ENCODE peak calls at places on chromosomes 2 and 18, in six cellular contexts. One of them, this sample, is unnamed.

GRCh38 chr2:183991973-183992372 is 606.4 kb upstream of the ZNF804A start:
- DNase-seq in heart left ventricle: no peak
- DNase-seq in AG04449: no peak
- DNase-seq in retinal pigment epithelial cell: no peak
- DNase-seq in GM12865: no peak
- DNase-seq in hepatocyte: no peak
- DNase-seq in this sample: no peak

GRCh38 chr2:232363784-232364615 is 14.6 kb upstream of the ALPP start:
- DNase-seq in hepatocyte: no peak
- DNase-seq in heart left ventricle: no peak
- DNase-seq in retinal pigment epithelial cell: no peak
- DNase-seq in GM12865: peak
- DNase-seq in AG04449: no peak
- DNase-seq in this sample: no peak

GRCh38 chr2:120536141-120536540 is 190.2 kb downstream of the INHBB start:
- DNase-seq in heart left ventricle: peak
- DNase-seq in hepatocyte: no peak
- DNase-seq in retinal pigment epithelial cell: no peak
- DNase-seq in AG04449: no peak
- DNase-seq in GM12865: no peak
- DNase-seq in this sample: no peak

GRCh38 chr18:60145776-60146175 is 226.8 kb downstream of the MC4R start:
- DNase-seq in AG04449: no peak
- DNase-seq in retinal pigment epithelial cell: no peak
- DNase-seq in GM12865: no peak
- DNase-seq in hepatocyte: no peak
- DNase-seq in heart left ventricle: no peak
- DNase-seq in this sample: no peak

GRCh38 chr2:24076849-24077534 is 866 bp upstream of the SF3B6 start:
- DNase-seq in heart left ventricle: no peak
- DNase-seq in hepatocyte: peak
- DNase-seq in AG04449: no peak
- DNase-seq in GM12865: peak
- DNase-seq in retinal pigment epithelial cell: no peak
- DNase-seq in this sample: no peak

GRCh38 chr2:52220393-52220792 is 1188.5 kb upstream of the NRXN1 start:
- DNase-seq in GM12865: no peak
- DNase-seq in retinal pigment epithelial cell: no peak
- DNase-seq in hepatocyte: peak
- DNase-seq in AG04449: no peak
- DNase-seq in heart left ventricle: no peak
- DNase-seq in this sample: no peak

GRCh38 chr2:183232161-183232865 is 108.1 kb downstream of the NUP35 start:
- DNase-seq in retinal pigment epithelial cell: no peak
- DNase-seq in hepatocyte: no peak
- DNase-seq in heart left ventricle: no peak
- DNase-seq in AG04449: no peak
- DNase-seq in GM12865: no peak
- DNase-seq in this sample: no peak

GRCh38 chr2:215071676-215072075 is 66.8 kb downstream of the ABCA12 start:
- DNase-seq in AG04449: no peak
- DNase-seq in GM12865: no peak
- DNase-seq in retinal pigment epithelial cell: no peak
- DNase-seq in heart left ventricle: no peak
- DNase-seq in hepatocyte: no peak
- DNase-seq in this sample: no peak

GRCh38 chr2:150478206-150478974 is 9.1 kb downstream of the RND3 start:
- DNase-seq in retinal pigment epithelial cell: no peak
- DNase-seq in GM12865: no peak
- DNase-seq in heart left ventricle: no peak
- DNase-seq in AG04449: no peak
- DNase-seq in hepatocyte: no peak
- DNase-seq in this sample: no peak

GRCh38 chr2:208256192-208256782 is 1.4 kb upstream of the IDH1 start:
- DNase-seq in AG04449: no peak
- DNase-seq in heart left ventricle: no peak
- DNase-seq in hepatocyte: peak
- DNase-seq in GM12865: peak
- DNase-seq in retinal pigment epithelial cell: no peak
- DNase-seq in this sample: no peak

GRCh38 chr18:62485684-62486083 is 37.1 kb upstream of the ZCCHC2 start:
- DNase-seq in AG04449: peak
- DNase-seq in heart left ventricle: no peak
- DNase-seq in GM12865: no peak
- DNase-seq in hepatocyte: peak
- DNase-seq in retinal pigment epithelial cell: peak
- DNase-seq in this sample: peak

GRCh38 chr2:163471947-163472346 is 263.9 kb downstream of the FIGN start:
- DNase-seq in hepatocyte: peak
- DNase-seq in AG04449: no peak
- DNase-seq in GM12865: no peak
- DNase-seq in heart left ventricle: no peak
- DNase-seq in retinal pigment epithelial cell: no peak
- DNase-seq in this sample: peak

GRCh38 chr2:14567561-14567960 is 65.0 kb upstream of the LRATD1 start:
- DNase-seq in AG04449: no peak
- DNase-seq in retinal pigment epithelial cell: no peak
- DNase-seq in heart left ventricle: no peak
- DNase-seq in GM12865: no peak
- DNase-seq in hepatocyte: no peak
- DNase-seq in this sample: no peak

GRCh38 chr2:10410716-10411437 is 37.2 kb downstream of the ODC1 start:
- DNase-seq in heart left ventricle: no peak
- DNase-seq in AG04449: no peak
- DNase-seq in GM12865: no peak
- DNase-seq in retinal pigment epithelial cell: no peak
- DNase-seq in hepatocyte: no peak
- DNase-seq in this sample: peak

GRCh38 chr18:5455644-5456043 is 88.2 kb downstream of the EPB41L3 start:
- DNase-seq in AG04449: peak
- DNase-seq in GM12865: no peak
- DNase-seq in retinal pigment epithelial cell: peak
- DNase-seq in hepatocyte: no peak
- DNase-seq in heart left ventricle: no peak
- DNase-seq in this sample: no peak

GRCh38 chr2:110858135-110858737 is 125.9 kb downstream of the ACOXL start:
- DNase-seq in GM12865: peak
- DNase-seq in AG04449: no peak
- DNase-seq in hepatocyte: no peak
- DNase-seq in retinal pigment epithelial cell: no peak
- DNase-seq in heart left ventricle: no peak
- DNase-seq in this sample: no peak

GRCh38 chr2:41886757-41887156 is 161.1 kb upstream of the PKDCC start:
- DNase-seq in AG04449: no peak
- DNase-seq in hepatocyte: no peak
- DNase-seq in retinal pigment epithelial cell: no peak
- DNase-seq in heart left ventricle: no peak
- DNase-seq in GM12865: no peak
- DNase-seq in this sample: no peak

GRCh38 chr2:134232868-134233732 is 20.8 kb upstream of the MGAT5 start:
- DNase-seq in retinal pigment epithelial cell: no peak
- DNase-seq in hepatocyte: no peak
- DNase-seq in GM12865: peak
- DNase-seq in AG04449: no peak
- DNase-seq in heart left ventricle: no peak
- DNase-seq in this sample: no peak

GRCh38 chr2:234032301-234032856 is 18.1 kb upstream of the SPP2 start:
- DNase-seq in heart left ventricle: no peak
- DNase-seq in retinal pigment epithelial cell: no peak
- DNase-seq in hepatocyte: no peak
- DNase-seq in AG04449: no peak
- DNase-seq in GM12865: peak
- DNase-seq in this sample: peak

GRCh38 chr2:172082944-172083718 is 2.2 kb upstream of the DLX1 start:
- DNase-seq in AG04449: no peak
- DNase-seq in heart left ventricle: no peak
- DNase-seq in GM12865: no peak
- DNase-seq in retinal pigment epithelial cell: no peak
- DNase-seq in hepatocyte: no peak
- DNase-seq in this sample: no peak

GRCh38 chr18:76955529-76956170 is 133.3 kb downstream of the ZNF236 start:
- DNase-seq in GM12865: no peak
- DNase-seq in AG04449: no peak
- DNase-seq in heart left ventricle: no peak
- DNase-seq in hepatocyte: no peak
- DNase-seq in retinal pigment epithelial cell: no peak
- DNase-seq in this sample: no peak

GRCh38 chr2:238170386-238171071 is 11.8 kb downstream of the ERFE start:
- DNase-seq in heart left ventricle: no peak
- DNase-seq in hepatocyte: no peak
- DNase-seq in GM12865: no peak
- DNase-seq in retinal pigment epithelial cell: no peak
- DNase-seq in AG04449: no peak
- DNase-seq in this sample: no peak

GRCh38 chr18:23784811-23785245 is 95.6 kb downstream of the LAMA3 start:
- DNase-seq in heart left ventricle: peak
- DNase-seq in hepatocyte: no peak
- DNase-seq in retinal pigment epithelial cell: peak
- DNase-seq in GM12865: no peak
- DNase-seq in AG04449: peak
- DNase-seq in this sample: peak

GRCh38 chr2:109345653-109346165 is 216.7 kb downstream of the SH3RF3 start:
- DNase-seq in GM12865: no peak
- DNase-seq in AG04449: no peak
- DNase-seq in hepatocyte: no peak
- DNase-seq in retinal pigment epithelial cell: no peak
- DNase-seq in heart left ventricle: no peak
- DNase-seq in this sample: no peak

GRCh38 chr2:109342890-109343289 is 213.9 kb downstream of the SH3RF3 start:
- DNase-seq in GM12865: no peak
- DNase-seq in AG04449: no peak
- DNase-seq in hepatocyte: no peak
- DNase-seq in retinal pigment epithelial cell: no peak
- DNase-seq in heart left ventricle: no peak
- DNase-seq in this sample: no peak

GRCh38 chr2:109345091-109345490 is 216.1 kb downstream of the SH3RF3 start:
- DNase-seq in GM12865: no peak
- DNase-seq in AG04449: no peak
- DNase-seq in heart left ventricle: no peak
- DNase-seq in hepatocyte: no peak
- DNase-seq in retinal pigment epithelial cell: no peak
- DNase-seq in this sample: no peak

GRCh38 chr2:109343460-109343859 is 214.5 kb downstream of the SH3RF3 start:
- DNase-seq in retinal pigment epithelial cell: no peak
- DNase-seq in GM12865: no peak
- DNase-seq in heart left ventricle: no peak
- DNase-seq in AG04449: no peak
- DNase-seq in hepatocyte: no peak
- DNase-seq in this sample: no peak

DNA sequence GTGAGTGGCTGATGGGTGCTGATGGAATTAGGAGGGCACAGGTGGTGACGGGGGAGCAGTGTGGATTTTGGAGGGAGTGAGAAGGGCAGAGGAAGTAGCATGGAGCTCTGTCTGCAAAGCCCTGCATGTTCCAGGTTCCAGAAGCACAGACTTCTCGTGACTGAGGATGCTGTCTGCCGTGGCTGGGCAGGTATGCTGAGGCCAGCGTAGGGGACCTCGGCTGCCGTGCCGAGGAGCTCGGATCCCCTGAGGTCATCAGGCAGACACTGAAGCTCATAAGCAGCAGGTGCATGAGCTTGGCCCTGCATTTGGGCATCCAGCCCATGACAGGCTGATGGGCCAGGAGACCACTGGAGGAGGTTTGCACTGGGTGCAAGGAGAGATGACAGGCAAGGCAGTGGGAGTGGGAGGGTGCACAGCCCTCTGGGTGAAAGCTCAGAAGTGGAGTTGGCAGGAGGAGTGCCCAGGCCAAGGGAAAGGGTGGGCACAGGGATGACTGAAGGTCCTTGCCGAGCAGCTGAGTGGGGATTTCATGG is 215.3 kb downstream of the SH3RF3 start:
- DNase-seq in hepatocyte: no peak
- DNase-seq in retinal pigment epithelial cell: no peak
- DNase-seq in heart left ventricle: no peak
- DNase-seq in AG04449: no peak
- DNase-seq in GM12865: no peak
- DNase-seq in this sample: no peak
- H3K4me3 ChIP-seq in hepatocyte: no peak
- H3K4me3 ChIP-seq in retinal pigment epithelial cell: no peak
- H3K4me3 ChIP-seq in heart left ventricle: no peak
- H3K4me3 ChIP-seq in AG04449: no peak
- H3K4me3 ChIP-seq in GM12865: no peak
- H3K4me3 ChIP-seq in this sample: no peak

GRCh38 chr18:33201509-33201926 is 239.0 kb downstream of the CCDC178 start:
- DNase-seq in retinal pigment epithelial cell: peak
- DNase-seq in AG04449: no peak
- DNase-seq in hepatocyte: peak
- DNase-seq in GM12865: peak
- DNase-seq in heart left ventricle: no peak
- DNase-seq in this sample: peak
- H3K4me3 ChIP-seq in retinal pigment epithelial cell: no peak
- H3K4me3 ChIP-seq in AG04449: no peak
- H3K4me3 ChIP-seq in hepatocyte: no peak
- H3K4me3 ChIP-seq in GM12865: no peak
- H3K4me3 ChIP-seq in heart left ventricle: no peak
- H3K4me3 ChIP-seq in this sample: no peak

DNA sequence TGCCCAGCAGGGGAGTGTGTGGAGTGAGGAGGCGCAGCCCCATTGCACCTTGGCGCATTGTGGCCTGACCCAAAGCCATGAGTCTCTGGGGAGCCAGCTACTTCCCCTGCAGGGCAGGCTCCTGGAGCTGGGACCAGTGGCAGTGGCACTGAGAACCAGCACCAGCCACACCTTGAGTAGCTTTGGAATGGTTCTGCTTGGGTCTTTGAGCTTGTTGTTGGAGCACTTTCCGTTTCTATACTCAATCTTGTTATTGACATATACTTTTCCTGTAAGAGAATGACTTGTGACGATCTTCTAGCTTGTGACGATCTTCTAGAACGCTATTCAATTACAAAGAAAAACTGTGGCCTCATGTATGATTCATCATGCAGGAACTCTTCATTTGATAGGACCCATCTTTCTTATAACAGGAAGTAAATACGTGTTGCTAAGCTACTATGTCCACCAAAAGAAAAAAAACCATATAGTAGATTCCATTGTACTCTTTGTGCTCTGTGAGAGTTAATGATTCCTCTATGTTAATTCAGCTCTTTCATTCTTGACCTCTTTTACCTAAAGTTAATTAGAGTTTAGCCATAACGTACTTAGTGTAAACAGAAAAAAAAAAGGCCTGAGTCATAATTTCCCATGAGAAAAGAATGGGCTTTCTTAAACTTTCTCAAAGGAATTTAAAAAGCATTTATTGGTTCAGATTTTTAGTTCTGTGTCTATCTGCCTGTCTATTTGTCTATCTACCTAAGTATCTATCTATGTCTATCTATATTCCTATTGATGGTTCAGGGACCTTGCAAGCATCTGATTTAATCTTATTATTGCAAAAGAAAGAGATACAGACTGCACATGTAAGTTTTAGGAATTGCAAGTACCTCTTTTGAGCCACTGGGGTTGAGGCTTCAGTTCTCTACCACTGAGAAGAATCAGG is 113.2 kb downstream of the GATA6 start:
- DNase-seq in retinal pigment epithelial cell: peak
- DNase-seq in heart left ventricle: no peak
- DNase-seq in GM12865: no peak
- DNase-seq in AG04449: peak
- DNase-seq in hepatocyte: peak
- DNase-seq in this sample: peak
- H3K4me3 ChIP-seq in retinal pigment epithelial cell: no peak
- H3K4me3 ChIP-seq in heart left ventricle: no peak
- H3K4me3 ChIP-seq in GM12865: no peak
- H3K4me3 ChIP-seq in AG04449: no peak
- H3K4me3 ChIP-seq in hepatocyte: no peak
- H3K4me3 ChIP-seq in this sample: no peak

GRCh38 chr18:9153281-9153680 is 16.7 kb downstream of the ANKRD12 start:
- DNase-seq in hepatocyte: no peak
- DNase-seq in GM12865: no peak
- DNase-seq in AG04449: no peak
- DNase-seq in heart left ventricle: no peak
- DNase-seq in retinal pigment epithelial cell: no peak
- DNase-seq in this sample: no peak
- H3K4me3 ChIP-seq in hepatocyte: no peak
- H3K4me3 ChIP-seq in GM12865: no peak
- H3K4me3 ChIP-seq in AG04449: no peak
- H3K4me3 ChIP-seq in heart left ventricle: no peak
- H3K4me3 ChIP-seq in retinal pigment epithelial cell: no peak
- H3K4me3 ChIP-seq in this sample: no peak